ENCODE peak calls at places on chromosome 1, in six cellular contexts. Z is MCF 10A, B is tibial nerve, M is A549, O is progenitor cell of endocrine pancreas, S is AG04450. A is an unnamed sample.

GRCh38 chr1:203557958-203558760 is 64.2 kb downstream of the OPTC start:
- DNase-seq in Z (peak; percentile 99), B (peak; percentile 68), M (peak; percentile 65), O (no peak), S (peak; percentile 93), A (no peak)

GRCh38 chr1:54989473-54989872 is 9.0 kb downstream of the TMEM61 start:
- DNase-seq in Z (no peak), B (no peak), M (no peak), O (no peak), S (no peak), A (no peak)

GRCh38 chr1:177479600-177479999 is 308.8 kb downstream of the BRINP2 start:
- DNase-seq in Z (no peak), B (no peak), M (no peak), O (no peak), S (no peak), A (no peak)

GRCh38 chr1:69765941-69766340 is 198.2 kb downstream of the LRRC7 start:
- DNase-seq in Z (no peak), B (no peak), M (no peak), O (no peak), S (no peak), A (no peak)

GRCh38 chr1:78214334-78214733 is 168.6 kb downstream of the GIPC2 start:
- DNase-seq in Z (no peak), B (no peak), M (no peak), O (no peak), S (no peak), A (no peak)

GRCh38 chr1:226210571-226211176 is 12.8 kb upstream of the MIXL1 start:
- DNase-seq in Z (no peak), B (no peak), M (no peak), O (no peak), S (no peak), A (no peak)

GRCh38 chr1:244319283-244320132 is 132.2 kb downstream of the ADSS2 start:
- DNase-seq in Z (peak; percentile 91), B (no peak), M (no peak), O (no peak), S (peak; percentile 36), A (no peak)

GRCh38 chr1:94237291-94238226 is at the start of gene ARHGAP29:
- DNase-seq in Z (peak; percentile 80), B (peak; percentile 59), M (peak; percentile 48), O (peak; percentile 87), S (no peak), A (peak; percentile 48)

GRCh38 chr1:24557711-24558121 is 1.8 kb downstream of the NCMAP start:
- DNase-seq in Z (no peak), B (no peak), M (no peak), O (no peak), S (no peak), A (no peak)

GRCh38 chr1:154445040-154445472 is 39.9 kb downstream of the IL6R start:
- DNase-seq in Z (peak; percentile 65), B (no peak), M (peak; percentile 69), O (no peak), S (peak; percentile 61), A (no peak)

GRCh38 chr1:147177611-147178370 is 5.5 kb upstream of the PRKAB2 start:
- DNase-seq in Z (peak; percentile 38), B (no peak), M (no peak), O (no peak), S (no peak), A (no peak)

GRCh38 chr1:228273720-228274451 is 66.0 kb downstream of the OBSCN start:
- DNase-seq in Z (no peak), B (no peak), M (no peak), O (peak; percentile 8), S (no peak), A (peak; percentile 3)

GRCh38 chr1:97920275-97920831 is 481 bp downstream of the DPYD start:
- DNase-seq in Z (peak; percentile 60), B (no peak), M (peak; percentile 4), O (no peak), S (no peak), A (no peak)

GRCh38 chr1:167105841-167106461 is 12.1 kb downstream of the STYXL2 start:
- DNase-seq in Z (no peak), B (no peak), M (no peak), O (no peak), S (no peak), A (no peak)

GRCh38 chr1:158117854-158118691 is 62.6 kb upstream of the CD1D start:
- DNase-seq in Z (peak; percentile 65), B (peak; percentile 39), M (peak; percentile 81), O (peak; percentile 34), S (no peak), A (no peak)

GRCh38 chr1:8422439-8423133 is 104.7 kb downstream of the SLC45A1 start:
- DNase-seq in Z (peak; percentile 24), B (peak; percentile 43), M (no peak), O (no peak), S (no peak), A (no peak)

GRCh38 chr1:98327151-98327918 is 334.2 kb upstream of the SNX7 start:
- DNase-seq in Z (no peak), B (no peak), M (no peak), O (no peak), S (no peak), A (no peak)

GRCh38 chr1:68175621-68176398 is 56.5 kb downstream of the WLS start:
- DNase-seq in Z (no peak), B (no peak), M (no peak), O (no peak), S (no peak), A (no peak)

GRCh38 chr1:78054559-78054958 is 8.8 kb downstream of the GIPC2 start:
- DNase-seq in Z (no peak), B (no peak), M (no peak), O (no peak), S (no peak), A (no peak)

GRCh38 chr1:32919811-32920733 is 18.9 kb upstream of the TMEM54 start:
- DNase-seq in Z (no peak), B (no peak), M (no peak), O (no peak), S (peak; percentile 16), A (no peak)

GRCh38 chr1:203551550-203551949 is 57.6 kb downstream of the OPTC start:
- DNase-seq in Z (no peak), B (no peak), M (no peak), O (no peak), S (no peak), A (no peak)

GRCh38 chr1:15949453-15950245 is 26.3 kb downstream of the ZBTB17 start:
- DNase-seq in Z (peak; percentile 95), B (peak; percentile 82), M (peak; percentile 74), O (no peak), S (peak; percentile 69), A (peak; percentile 86)

DNA sequence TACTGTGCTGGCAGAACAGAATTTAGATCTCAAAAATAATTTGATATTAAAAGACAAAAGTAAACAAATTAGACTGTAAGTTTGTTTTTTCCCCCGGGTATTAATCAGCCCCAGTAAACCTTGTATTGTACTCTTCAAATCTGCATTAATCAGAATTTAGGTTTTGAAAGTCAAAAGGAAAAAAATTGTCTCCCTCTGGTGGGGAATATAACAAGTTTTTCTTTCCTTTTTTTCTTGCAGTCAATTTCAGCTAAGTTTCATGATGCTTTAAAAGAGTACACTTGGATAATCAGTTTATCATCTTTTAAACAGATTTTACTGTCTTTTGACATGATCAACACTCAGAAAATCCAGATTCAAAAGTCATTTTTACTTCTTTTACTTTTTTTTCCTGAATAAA is 134.5 kb upstream of the PKN2 start:
- DNase-seq in Z (peak; percentile 27), B (no peak), M (no peak), O (no peak), S (no peak), A (no peak)
- TF ChIP-seq CTCF in Z (no peak), B (no peak), M (peak; percentile 29), O (peak; percentile 37), S (peak; percentile 36), A (no peak)

GRCh38 chr1:161177112-161177935 is at the start of gene B4GALT3:
- DNase-seq in Z (peak; percentile 87), B (peak; percentile 92), M (peak; percentile 93), O (peak; percentile 94), S (no peak), A (peak; percentile 90)
- TF ChIP-seq CTCF in Z (no peak), B (no peak), M (no peak), O (peak; percentile 30), S (no peak), A (no peak)

GRCh38 chr1:151944110-151944858 is 35.0 kb upstream of the THEM4 start:
- DNase-seq in Z (peak; percentile 35), B (no peak), M (no peak), O (no peak), S (no peak), A (no peak)

GRCh38 chr1:151944859-151945575 is 35.7 kb upstream of the THEM4 start:
- DNase-seq in Z (no peak), B (no peak), M (no peak), O (no peak), S (no peak), A (no peak)

GRCh38 chr1:151946366-151946764 is 37.1 kb upstream of the THEM4 start:
- DNase-seq in Z (peak; percentile 88), B (no peak), M (no peak), O (no peak), S (no peak), A (no peak)

GRCh38 chr1:151947140-151947539 is 37.8 kb upstream of the THEM4 start:
- DNase-seq in Z (no peak), B (no peak), M (no peak), O (no peak), S (no peak), A (no peak)

DNA sequence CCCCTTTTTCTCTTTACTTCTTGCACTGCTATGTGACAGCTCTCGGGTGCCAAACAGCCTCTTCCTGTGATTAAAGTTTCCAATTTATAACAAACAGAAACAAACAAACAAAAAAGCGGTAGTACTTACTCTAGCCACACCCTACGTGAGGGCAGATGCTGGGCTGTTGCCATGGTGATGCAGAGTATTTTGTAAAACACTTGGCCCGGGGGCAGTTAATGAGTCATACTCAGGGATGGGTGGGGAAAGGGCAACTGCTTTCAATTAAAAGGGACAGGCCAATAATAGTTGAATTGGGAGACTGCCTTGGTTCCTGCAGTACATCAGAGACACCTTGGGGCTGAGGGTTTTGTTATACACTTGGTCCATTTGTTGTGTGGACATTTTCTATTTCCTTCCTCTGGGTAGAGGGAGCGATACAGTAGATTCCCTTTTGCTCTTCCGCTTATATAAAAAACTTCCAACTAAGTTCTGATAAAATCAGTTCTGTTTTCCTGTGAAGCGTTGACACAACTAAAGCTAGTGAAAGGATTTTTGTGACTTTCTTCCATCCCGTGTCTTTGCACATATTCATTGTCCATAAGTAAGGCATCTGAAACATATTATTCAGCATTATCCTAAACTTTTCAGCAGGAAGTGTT is 36.5 kb upstream of the THEM4 start:
- DNase-seq in Z (peak; percentile 100), B (peak; percentile 91), M (peak; percentile 90), O (no peak), S (peak; percentile 75), A (peak; percentile 85)
- TF ChIP-seq CTCF in Z (no peak), B (no peak), M (no peak), O (no peak), S (no peak), A (no peak)

GRCh38 chr1:184982002-184982954 is 8.0 kb upstream of the NIBAN1 start:
- DNase-seq in Z (peak; percentile 82), B (peak; percentile 79), M (peak; percentile 32), O (peak; percentile 34), S (peak; percentile 53), A (peak; percentile 45)

GRCh38 chr1:184988506-184988905 is 14.2 kb upstream of the NIBAN1 start:
- DNase-seq in Z (no peak), B (no peak), M (no peak), O (no peak), S (no peak), A (no peak)

DNA sequence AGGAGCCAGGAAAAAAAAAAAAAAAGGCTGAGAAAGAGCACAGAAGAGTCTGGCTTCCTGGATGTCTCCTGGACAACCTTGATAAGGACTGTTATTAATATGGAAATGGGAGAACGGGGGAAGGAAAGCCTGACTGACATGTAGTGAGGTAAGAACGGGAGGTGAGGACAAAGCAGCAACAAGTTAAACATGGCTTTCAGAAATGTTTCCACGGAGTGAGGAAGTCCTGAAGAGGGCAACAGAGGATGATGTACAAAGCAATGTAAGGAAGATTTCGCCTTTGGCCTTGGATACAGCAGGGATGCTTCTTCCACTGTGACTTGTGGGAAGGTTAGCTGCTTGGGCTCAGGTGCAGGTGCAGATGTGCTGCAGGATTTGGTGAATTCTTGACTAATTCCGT is 11.9 kb upstream of the NIBAN1 start:
- DNase-seq in Z (peak; percentile 41), B (no peak), M (no peak), O (no peak), S (no peak), A (no peak)
- TF ChIP-seq CTCF in Z (peak; percentile 18), B (no peak), M (peak; percentile 13), O (no peak), S (peak; percentile 50), A (no peak)

A was measured in omental fat pad.